ENCODE peak calls at places on chromosomes 13 and 19, in four cellular contexts. N is WTC11, W is A549, X is K562. I is an unnamed sample.

GRCh38 chr13:40445557-40445990 is 220.9 kb downstream of the FOXO1 start:
- DNase-seq in N (no peak), X (no peak), W (no peak), I (no peak)

GRCh38 chr19:14507704-14508246 is 10.4 kb downstream of the DNAJB1 start:
- DNase-seq in X (no peak), N (no peak), W (no peak), I (peak; percentile 71)

GRCh38 chr13:99984463-99985242 is 3.1 kb downstream of the ZIC2 start:
- DNase-seq in X (peak; percentile 5), N (peak; percentile 48), W (no peak), I (no peak)

GRCh38 chr13:84998681-84999080 is 800.5 kb downstream of the SLITRK6 start:
- DNase-seq in X (no peak), W (no peak), N (no peak), I (no peak)

GRCh38 chr19:17289489-17289888 is 7.8 kb downstream of the ANKLE1 start:
- DNase-seq in N (peak; percentile 91), W (peak; percentile 89), X (peak; percentile 96), I (no peak)

GRCh38 chr13:82627183-82627582 is 1255.1 kb downstream of the SLITRK1 start:
- DNase-seq in W (no peak), X (no peak), N (no peak), I (no peak)

GRCh38 chr19:1316466-1316865 is 30.8 kb downstream of the EFNA2 start:
- DNase-seq in X (no peak), N (no peak), W (no peak), I (no peak)

GRCh38 chr19:16370671-16371391 is 46.2 kb downstream of the KLF2 start:
- DNase-seq in N (no peak), W (no peak), X (no peak), I (no peak)

GRCh38 chr13:110125157-110125556 is 181.8 kb downstream of the COL4A1 start:
- DNase-seq in W (no peak), N (no peak), X (no peak), I (no peak)

GRCh38 chr19:58477130-58477529 is 978 bp downstream of the ZNF446 start:
- DNase-seq in N (no peak), X (no peak), W (no peak), I (no peak)

GRCh38 chr13:77047649-77048343 is 20.8 kb upstream of the FBXL3 start:
- DNase-seq in X (no peak), N (no peak), W (no peak), I (no peak)

GRCh38 chr13:109569938-109570711 is 216.3 kb downstream of the IRS2 start:
- DNase-seq in N (no peak), W (no peak), X (no peak), I (no peak)

GRCh38 chr19:57615346-57615745 is 1.3 kb downstream of the ZNF134 start:
- DNase-seq in N (no peak), X (no peak), W (no peak), I (no peak)

GRCh38 chr13:90690458-90691063 is 656.9 kb upstream of the MIR17HG start:
- DNase-seq in W (no peak), N (no peak), X (no peak), I (no peak)

GRCh38 chr19:34512254-34512796 is 30.8 kb downstream of the WTIP start:
- DNase-seq in N (no peak), X (no peak), W (no peak), I (no peak)

GRCh38 chr19:14480695-14481069 is 5.5 kb upstream of the PTGER1 start:
- DNase-seq in N (no peak), W (no peak), X (no peak), I (no peak)

GRCh38 chr13:29605860-29606526 is 10.5 kb upstream of the SLC7A1 start:
- DNase-seq in N (no peak), X (no peak), W (no peak), I (no peak)

GRCh38 chr19:43624933-43625332 is 5.5 kb upstream of the ZNF428 start:
- DNase-seq in X (peak; percentile 87), W (no peak), N (peak; percentile 98), I (no peak)

GRCh38 chr13:40963927-40964326 is 55.2 kb downstream of the ELF1 start:
- DNase-seq in X (no peak), N (no peak), W (peak; percentile 12), I (no peak)

GRCh38 chr13:113489549-113490495 is 689 bp downstream of the DCUN1D2 start:
- DNase-seq in N (peak; percentile 42), W (peak; percentile 12), X (peak; percentile 31), I (no peak)

DNA sequence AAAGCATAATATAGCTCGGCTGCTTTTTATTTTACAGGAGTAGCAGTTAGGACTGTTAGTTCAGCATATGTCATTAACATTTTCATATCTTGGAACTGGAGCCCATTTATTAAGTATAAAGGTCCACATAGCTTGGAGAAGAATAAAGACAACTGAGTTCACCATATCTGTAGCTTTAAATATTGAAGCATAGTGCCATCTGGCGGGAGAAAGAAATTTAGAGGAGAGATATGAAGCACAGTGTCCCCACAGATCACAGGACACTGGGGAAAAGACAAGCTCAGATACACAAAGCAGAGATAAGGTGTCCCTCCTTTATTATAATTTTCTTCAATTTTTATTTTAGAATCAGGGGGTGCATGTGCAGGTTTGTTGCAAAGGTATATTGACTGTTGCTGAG is 104.7 kb upstream of the FREM2 start:
- DNase-seq in X (peak; percentile 6), W (peak; percentile 2), N (no peak), I (peak; percentile 47)
- TF ChIP-seq HMGXB4 in X (no peak), W (no peak), N (no peak), I (no peak)

DNA sequence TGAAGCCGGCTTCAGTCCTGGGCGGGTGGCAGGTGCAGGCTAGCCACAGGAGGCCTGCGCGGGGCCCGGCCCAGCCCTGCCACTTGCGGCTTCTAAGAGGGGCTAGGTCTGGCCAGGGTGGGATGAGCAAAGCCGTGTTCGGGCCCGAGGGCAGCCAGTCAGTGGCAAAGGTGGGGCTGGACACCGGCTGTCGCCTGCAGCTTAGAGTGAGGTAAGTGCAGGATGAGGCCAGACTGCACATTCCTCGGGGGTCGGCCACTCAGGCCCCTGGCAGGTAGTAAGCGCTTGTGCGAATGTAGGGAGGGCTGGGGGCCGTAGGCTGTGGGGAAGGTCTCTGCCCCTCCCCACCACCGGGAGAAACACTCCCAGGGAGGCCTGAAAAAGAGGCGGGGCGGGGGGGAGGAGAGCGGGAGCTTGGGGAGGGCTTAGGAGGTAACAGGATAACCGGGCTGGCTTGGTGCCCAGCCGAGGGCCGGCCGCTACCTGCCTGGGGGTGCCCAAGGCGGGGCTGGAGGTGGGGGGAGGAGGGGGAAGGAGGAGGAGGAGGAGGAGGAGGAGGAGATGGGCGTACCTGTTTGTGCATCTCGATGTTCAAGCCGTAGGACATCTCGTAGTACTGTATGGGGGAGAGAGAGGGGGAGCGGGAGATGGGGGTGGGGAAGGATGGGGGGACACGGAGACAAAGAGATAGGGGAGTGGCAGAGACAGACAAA is 6.4 kb downstream of the TLE5 start:
- DNase-seq in W (peak; percentile 37), N (peak; percentile 55), X (peak; percentile 62), I (no peak)
- TF ChIP-seq HMGXB4 in W (no peak), N (no peak), X (no peak), I (no peak)

DNA sequence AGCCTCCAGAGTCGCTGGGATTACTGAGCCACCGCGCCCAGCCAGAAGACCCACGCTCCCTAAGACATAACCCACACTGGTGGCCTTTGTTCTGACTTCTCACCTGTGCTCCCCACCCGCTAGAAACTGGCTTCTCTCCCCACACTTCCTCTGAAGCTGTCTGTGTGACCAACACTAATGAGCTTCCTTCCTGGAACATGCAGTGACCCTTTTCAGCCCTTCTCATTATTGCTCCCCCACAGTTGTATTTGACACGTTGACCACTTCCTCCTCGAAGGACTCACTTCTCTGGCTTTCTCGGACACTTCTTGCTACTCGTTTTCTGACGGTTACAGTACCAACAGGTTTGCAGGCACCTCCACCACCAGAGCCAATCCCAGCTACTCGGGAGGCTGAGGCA is 10.9 kb downstream of the NCR1 start:
- DNase-seq in X (no peak), W (no peak), N (no peak), I (no peak)
- TF ChIP-seq HMGXB4 in X (no peak), W (no peak), N (no peak), I (no peak)

GRCh38 chr19:4517451-4518057 is 732 bp downstream of the PLIN4 start:
- DNase-seq in W (no peak), X (no peak), N (no peak), I (no peak)

GRCh38 chr19:4518345-4519171 is at the start of gene PLIN4:
- DNase-seq in W (no peak), N (peak; percentile 34), X (no peak), I (peak; percentile 66)

GRCh38 chr19:4521170-4521887 is 3.0 kb upstream of the PLIN4 start:
- DNase-seq in N (no peak), W (no peak), X (no peak), I (peak; percentile 60)

GRCh38 chr19:4519172-4519496 is 848 bp upstream of the PLIN4 start:
- DNase-seq in W (no peak), X (no peak), N (no peak), I (no peak)

GRCh38 chr19:4519521-4520277 is 1.4 kb upstream of the PLIN4 start:
- DNase-seq in W (no peak), X (no peak), N (no peak), I (no peak)
- TF ChIP-seq HMGXB4 in W (no peak), X (no peak), N (no peak), I (no peak)

GRCh38 chr13:66519259-66519658 is 710.9 kb downstream of the PCDH9 start:
- DNase-seq in W (no peak), N (no peak), X (no peak), I (no peak)

GRCh38 chr13:66518068-66518467 is 712.1 kb downstream of the PCDH9 start:
- DNase-seq in W (no peak), X (no peak), N (no peak), I (no peak)

DNA sequence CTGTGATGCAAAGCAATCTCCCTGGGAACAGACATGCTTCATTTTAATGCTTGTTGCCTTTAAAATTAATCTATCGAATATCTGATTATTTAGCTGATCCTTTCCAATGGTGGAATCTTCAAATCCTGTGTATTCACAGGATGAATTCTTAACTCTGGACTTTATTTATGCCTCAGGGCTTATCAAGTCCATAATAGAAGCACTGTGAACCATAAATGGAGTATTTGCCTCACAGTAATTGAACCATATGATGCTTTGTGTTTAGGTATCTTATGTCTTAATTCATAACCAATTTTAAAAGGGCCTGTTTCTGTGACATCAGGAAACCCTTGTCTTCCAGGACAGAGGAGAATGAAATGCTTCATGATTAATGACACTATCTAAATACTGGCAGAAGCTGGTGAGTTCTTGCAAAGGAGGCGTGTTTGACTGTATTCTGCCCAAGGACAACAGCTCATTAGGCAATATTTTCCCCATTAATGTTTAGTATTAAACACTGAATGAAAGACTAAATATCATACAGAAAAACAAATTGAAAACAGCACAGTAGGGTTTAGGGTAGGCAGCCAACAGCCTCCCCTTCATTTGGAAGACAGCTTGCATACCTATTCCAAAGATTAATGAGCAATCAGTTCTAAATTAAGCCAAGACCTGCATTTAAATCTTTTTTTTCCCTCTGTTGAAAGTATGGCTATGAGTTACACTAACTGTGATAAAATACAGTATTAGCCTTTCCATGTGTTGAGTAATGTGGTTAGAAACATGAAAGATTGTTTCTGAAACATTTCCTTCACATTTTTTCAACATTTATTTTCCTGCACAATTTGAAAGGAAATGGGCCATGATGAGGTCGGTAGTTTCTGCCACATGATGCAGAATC is 709.4 kb downstream of the PCDH9 start:
- DNase-seq in W (no peak), X (no peak), N (no peak), I (no peak)
- TF ChIP-seq HMGXB4 in W (no peak), X (no peak), N (no peak), I (no peak)